ENCODE peak calls at places on chromosomes 16 and 17, in six cellular contexts. Y is psoas muscle; I is tibial artery; L is CD8-positive, alpha-beta memory T cell; V is PC-3; Z is aorta. W is an unnamed sample.

GRCh38 chr17:79627184-79627765 is 16.4 kb upstream of the RBFOX3 start:
- DNase-seq in L (no peak), V (no peak), Y (peak; percentile 27), Z (peak; percentile 28), I (peak; percentile 13), W (no peak)

GRCh38 chr17:59436900-59437299 is 105.4 kb downstream of the YPEL2 start:
- DNase-seq in L (no peak), Z (no peak), Y (no peak), I (no peak), V (no peak), W (no peak)

GRCh38 chr17:76793775-76794174 is 55.9 kb downstream of the MFSD11 start:
- DNase-seq in L (no peak), Y (no peak), I (no peak), Z (no peak), V (peak; percentile 79), W (peak; percentile 8)

GRCh38 chr17:80498242-80498919 is 22.0 kb upstream of the NPTX1 start:
- DNase-seq in Z (peak; percentile 72), V (no peak), Y (peak; percentile 75), I (peak; percentile 31), L (no peak), W (no peak)

GRCh38 chr16:88508868-88509748 is 56.0 kb downstream of the ZFPM1 start:
- DNase-seq in Z (no peak), I (no peak), L (no peak), Y (no peak), V (no peak), W (peak; percentile 89)

GRCh38 chr16:25912321-25912720 is 220.6 kb downstream of the HS3ST4 start:
- DNase-seq in V (no peak), L (no peak), Z (no peak), I (no peak), Y (no peak), W (no peak)

GRCh38 chr16:85104821-85105391 is 7.4 kb downstream of the CIBAR2 start:
- DNase-seq in V (no peak), I (no peak), Y (peak; percentile 83), L (peak; percentile 65), Z (no peak), W (peak; percentile 53)

GRCh38 chr16:26532456-26532855 is 534.3 kb upstream of the C16orf82 start:
- DNase-seq in L (no peak), Z (no peak), I (no peak), Y (no peak), V (no peak), W (no peak)

GRCh38 chr16:59021751-59022150 is 287.6 kb upstream of the GOT2 start:
- DNase-seq in Z (no peak), Y (no peak), L (no peak), I (no peak), V (no peak), W (no peak)

GRCh38 chr16:73172621-73173312 is 124.8 kb upstream of the ZFHX3 start:
- DNase-seq in Y (peak; percentile 73), I (peak; percentile 66), L (no peak), V (peak; percentile 65), Z (peak; percentile 83), W (peak; percentile 64)

GRCh38 chr17:32341857-32342602 is at the start of gene C17orf75:
- DNase-seq in Y (peak; percentile 88), I (peak; percentile 59), Z (peak; percentile 82), L (peak; percentile 71), V (peak; percentile 68), W (peak; percentile 80)

GRCh38 chr17:622356-622755 is 92.3 kb downstream of the VPS53 start:
- DNase-seq in V (peak; percentile 56), Y (no peak), I (no peak), L (no peak), Z (no peak), W (no peak)

GRCh38 chr17:53516643-53517042 is 306.1 kb upstream of the KIF2B start:
- DNase-seq in Y (no peak), Z (no peak), V (peak; percentile 30), I (no peak), L (no peak), W (peak; percentile 1)

GRCh38 chr17:57462007-57462579 is 205.8 kb downstream of the MSI2 start:
- DNase-seq in I (no peak), L (no peak), V (no peak), Z (peak; percentile 4), Y (no peak), W (no peak)

GRCh38 chr17:45184144-45184543 is 22.5 kb downstream of the HEXIM2 start:
- DNase-seq in Z (no peak), V (no peak), Y (no peak), I (no peak), L (no peak), W (no peak)

GRCh38 chr16:66728117-66728787 is 23.2 kb downstream of the DYNC1LI2 start:
- DNase-seq in I (no peak), Y (no peak), Z (no peak), L (peak; percentile 40), V (peak; percentile 66), W (peak; percentile 65)

GRCh38 chr17:79992657-79993389 is 42.8 kb downstream of the TBC1D16 start:
- DNase-seq in Y (no peak), I (no peak), L (no peak), V (no peak), Z (no peak), W (no peak)

GRCh38 chr17:19376799-19377198 is 1.5 kb upstream of the MAPK7 start:
- DNase-seq in I (no peak), Y (no peak), Z (no peak), V (peak; percentile 70), L (no peak), W (peak; percentile 66)

GRCh38 chr17:429589-429988 is 77.0 kb upstream of the RPH3AL start:
- DNase-seq in I (no peak), Y (no peak), V (no peak), L (no peak), Z (no peak), W (no peak)

GRCh38 chr16:87874639-87875472 is 5.5 kb upstream of the SLC7A5 start:
- DNase-seq in V (no peak), I (no peak), Z (no peak), Y (no peak), L (no peak), W (no peak)

GRCh38 chr17:76683011-76683755 is 27.6 kb downstream of the MXRA7 start:
- DNase-seq in L (no peak), I (no peak), Y (no peak), V (no peak), Z (no peak), W (no peak)

GRCh38 chr16:68298907-68299515 is 11.7 kb downstream of the SLC7A6OS start:
- DNase-seq in Y (peak; percentile 83), I (peak; percentile 58), Z (peak; percentile 73), L (no peak), V (peak; percentile 43), W (no peak)

GRCh38 chr17:76145231-76146052 is 4.4 kb upstream of the FOXJ1 start:
- DNase-seq in I (no peak), V (no peak), L (peak; percentile 59), Z (peak; percentile 49), Y (peak; percentile 57), W (peak; percentile 32)

GRCh38 chr16:13607289-13607688 is 312.7 kb upstream of the ERCC4 start:
- DNase-seq in Y (no peak), Z (no peak), L (no peak), I (no peak), V (no peak), W (no peak)

GRCh38 chr17:57655564-57655963 is 89.5 kb downstream of the CCDC182 start:
- DNase-seq in L (no peak), Z (no peak), Y (no peak), I (no peak), V (no peak), W (no peak)

GRCh38 chr17:76089680-76090516 is 10.9 kb downstream of the ZACN start:
- DNase-seq in L (no peak), I (no peak), V (no peak), Z (no peak), Y (no peak), W (no peak)

GRCh38 chr16:3599922-3600321 is 11.5 kb downstream of the SLX4 start:
- DNase-seq in V (no peak), Y (no peak), Z (no peak), L (no peak), I (no peak), W (no peak)

GRCh38 chr17:41417576-41418015 is 6.8 kb downstream of the KRT37 start:
- DNase-seq in Y (no peak), V (peak; percentile 84), Z (no peak), L (no peak), I (no peak), W (peak; percentile 32)

GRCh38 chr16:59126486-59126885 is 392.4 kb upstream of the GOT2 start:
- DNase-seq in V (no peak), L (no peak), Z (no peak), I (no peak), Y (no peak), W (no peak)

GRCh38 chr17:67637901-67638641 is 79.7 kb upstream of the NOL11 start:
- DNase-seq in Y (no peak), Z (no peak), L (no peak), V (peak; percentile 99), I (no peak), W (peak; percentile 61)
- H3K4me1 ChIP-seq in Y (no peaks in the 10 kb centered on the region), Z (no peaks in the 10 kb centered on the region), L (no peaks in the 10 kb centered on the region), V (peaks cover 31% of the 10 kb centered on the region), I (peaks cover 5% of the 10 kb centered on the region), W (no peaks in the 10 kb centered on the region)

DNA sequence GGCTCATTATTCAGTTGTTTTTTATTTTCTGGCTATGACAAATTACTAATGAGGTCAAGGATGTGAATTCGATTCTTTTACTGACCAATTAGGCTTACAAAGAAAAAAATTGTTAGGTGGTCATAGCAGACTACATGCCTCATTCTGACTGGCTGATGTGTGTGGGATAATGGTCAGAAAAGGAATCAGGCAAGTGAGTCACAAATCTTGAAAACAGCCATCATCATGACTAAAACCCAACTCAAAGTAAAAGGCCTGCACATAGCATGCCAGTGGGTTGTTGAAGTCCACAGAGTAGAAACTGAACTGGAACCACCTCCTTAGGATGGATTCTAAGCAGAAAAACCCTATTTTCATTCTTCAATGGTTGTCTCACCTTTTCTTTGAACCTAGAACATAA is 8.6 kb downstream of the RPGRIP1L start:
- DNase-seq in I (no peak), L (no peak), Z (no peak), Y (no peak), V (peak; percentile 7), W (no peak)
- H3K27ac ChIP-seq in I (no peak overlapping the region), L (no peak overlapping the region), Z (no peak overlapping the region), Y (no peak overlapping the region), V (no peak overlapping the region), W (no peak overlapping the region)

DNA sequence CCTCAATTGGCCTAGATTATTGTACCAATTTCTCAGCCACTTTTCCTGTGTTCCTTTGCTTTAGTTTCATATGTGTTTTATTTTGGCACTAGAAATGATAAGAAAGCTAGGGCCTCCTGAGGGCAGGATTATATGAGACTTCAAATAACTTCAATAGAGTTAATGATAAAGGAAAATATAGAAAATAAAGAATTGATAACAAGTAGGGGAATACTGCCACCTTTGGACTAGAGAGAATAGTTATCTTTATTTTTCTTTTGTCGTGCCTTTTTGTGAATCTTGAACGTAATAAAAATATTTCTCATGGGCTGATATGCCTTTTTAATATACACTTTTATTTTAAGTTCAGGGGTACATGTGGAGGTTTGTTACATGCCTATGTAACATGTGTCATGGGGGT is 29.3 kb upstream of the RBL2 start:
- DNase-seq in Z (no peak), I (no peak), Y (no peak), V (peak; percentile 10), L (no peak), W (no peak)
- H3K9me3 ChIP-seq in Z (no peaks in the 10 kb centered on the region), I (no peaks in the 10 kb centered on the region), Y (no peaks in the 10 kb centered on the region), V (no peaks in the 10 kb centered on the region), L (no peaks in the 10 kb centered on the region), W (no peaks in the 10 kb centered on the region)

DNA sequence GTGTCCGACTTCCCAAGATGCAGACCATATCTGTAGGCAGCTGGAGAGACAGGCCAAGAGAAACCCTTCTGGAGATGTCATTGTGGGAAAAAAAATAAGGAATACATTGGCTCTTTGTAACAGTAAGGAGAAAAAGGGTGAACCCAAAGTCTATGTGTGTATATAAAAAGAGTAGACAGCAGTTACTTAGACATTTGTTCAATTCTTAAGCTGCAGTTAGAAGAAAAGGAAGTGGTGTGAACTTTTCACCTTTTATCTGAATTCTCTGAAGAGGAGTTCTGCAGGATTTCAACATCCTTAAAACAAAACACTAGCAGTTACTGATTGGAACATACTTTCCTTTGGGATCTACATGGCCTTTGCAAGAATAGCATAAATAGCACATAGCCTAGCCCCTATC is 21.7 kb downstream of the FAM117A start:
- DNase-seq in V (no peak), I (no peak), L (peak; percentile 17), Y (no peak), Z (no peak), W (peak; percentile 36)
- H3K4me1 ChIP-seq in V (no peaks in the 10 kb centered on the region), I (peaks cover 52% of the 10 kb centered on the region), L (peaks cover 94% of the 10 kb centered on the region), Y (peaks cover 36% of the 10 kb centered on the region), Z (peaks cover 4% of the 10 kb centered on the region), W (peaks cover 1% of the 10 kb centered on the region)